ENCODE peak calls at places on chromosomes 4 and X, in eight cellular contexts. F is neuronal stem cell, W is adipocyte, C is OCI-LY7, Z is HCT116, D is uterus, P is pancreas, V is fibroblast of lung. X is an unnamed sample.

GRCh38 chr4:109912706-109913621 is at the start of gene EGF:
- DNase-seq in W (peak; percentile 29), Z (no peak), V (peak; percentile 82), P (peak; percentile 34), D (peak; percentile 15), F (peak; percentile 41), C (no peak), X (no peak)

GRCh38 chrX:53031380-53031779 is 17.2 kb upstream of the GPR173 start:
- DNase-seq in Z (no peak), C (no peak), W (no peak), D (no peak), P (no peak), F (no peak), V (no peak), X (no peak)

GRCh38 chr4:127505203-127505602 is 127.6 kb upstream of the INTU start:
- DNase-seq in W (peak; percentile 89), C (no peak), V (peak; percentile 79), P (peak; percentile 19), Z (no peak), F (no peak), D (no peak), X (no peak)

GRCh38 chr4:40749717-40750460 is at the start of gene NSUN7:
- DNase-seq in C (peak; percentile 49), F (peak; percentile 64), P (peak; percentile 91), V (peak; percentile 61), Z (no peak), D (peak; percentile 25), W (peak; percentile 49), X (no peak)

GRCh38 chr4:69518543-69519198 is 23.0 kb upstream of the UGT2B4 start:
- DNase-seq in D (no peak), W (no peak), V (no peak), P (no peak), C (no peak), Z (no peak), F (no peak), X (no peak)

GRCh38 chrX:132171478-132171877 is 43.7 kb upstream of the FRMD7 start:
- DNase-seq in F (no peak), V (no peak), Z (no peak), W (no peak), C (peak; percentile 0), D (no peak), P (no peak), X (no peak)

GRCh38 chrX:153926863-153927685 is 1.0 kb upstream of the ARHGAP4 start:
- DNase-seq in Z (no peak), D (no peak), P (peak; percentile 28), V (peak; percentile 30), F (no peak), C (peak; percentile 91), W (no peak), X (peak; percentile 90)

GRCh38 chr4:12555011-12555410 is 929.1 kb downstream of the RAB28 start:
- DNase-seq in Z (no peak), D (no peak), V (peak; percentile 13), C (no peak), W (no peak), P (no peak), F (no peak), X (no peak)

GRCh38 chr4:48380583-48381167 is 39.3 kb downstream of the SLAIN2 start:
- DNase-seq in W (no peak), P (no peak), V (no peak), D (no peak), F (no peak), Z (no peak), C (no peak), X (no peak)

GRCh38 chrX:116480059-116480458 is 17.3 kb upstream of the CT83 start:
- DNase-seq in D (no peak), F (no peak), C (no peak), V (no peak), W (no peak), P (no peak), Z (no peak), X (no peak)

GRCh38 chr4:128287159-128287870 is at the start of gene PGRMC2:
- DNase-seq in P (no peak), Z (no peak), C (peak; percentile 54), V (peak; percentile 44), D (no peak), F (peak; percentile 24), W (peak; percentile 61), X (no peak)

GRCh38 chrX:68133181-68133580 is 300.1 kb downstream of the OPHN1 start:
- DNase-seq in W (no peak), Z (no peak), C (no peak), F (no peak), P (no peak), V (no peak), D (no peak), X (no peak)

GRCh38 chr4:24330198-24330972 is 254.0 kb downstream of the DHX15 start:
- DNase-seq in C (no peak), D (no peak), Z (no peak), P (no peak), W (no peak), F (no peak), V (peak; percentile 58), X (no peak)

GRCh38 chr4:187286536-187286935 is 562.9 kb upstream of the FAT1 start:
- DNase-seq in V (peak; percentile 50), P (no peak), C (no peak), W (peak; percentile 41), Z (no peak), D (no peak), F (no peak), X (no peak)

GRCh38 chr4:566508-567295 is 9.4 kb downstream of the TMEM271 start:
- DNase-seq in Z (no peak), F (no peak), W (no peak), P (no peak), D (no peak), V (no peak), C (peak; percentile 4), X (no peak)

GRCh38 chr4:137656661-137657060 is 124.4 kb upstream of the PCDH18 start:
- DNase-seq in D (no peak), Z (no peak), V (no peak), W (no peak), C (no peak), F (no peak), P (no peak), X (no peak)

GRCh38 chrX:101550825-101551767 is 749 bp downstream of the ARMCX1 start:
- DNase-seq in W (peak; percentile 61), Z (no peak), P (peak; percentile 40), F (peak; percentile 32), V (peak; percentile 36), D (peak; percentile 56), C (no peak), X (no peak)

GRCh38 chr4:10620935-10621488 is 63.6 kb downstream of the CLNK start:
- DNase-seq in P (no peak), C (no peak), W (no peak), Z (no peak), F (no peak), V (no peak), D (no peak), X (no peak)

GRCh38 chrX:129939986-129940385 is 34.0 kb downstream of the UTP14A start:
- DNase-seq in V (no peak), D (no peak), W (no peak), P (no peak), Z (no peak), F (no peak), C (no peak), X (no peak)

GRCh38 chrX:71533850-71534515 is 1.1 kb downstream of the OGT start:
- DNase-seq in F (peak; percentile 47), P (peak; percentile 7), W (peak; percentile 61), C (peak; percentile 70), Z (no peak), D (peak; percentile 30), V (peak; percentile 50), X (peak; percentile 60)

GRCh38 chr4:181877329-181877848 is 365.8 kb upstream of the TENM3 start:
- DNase-seq in W (peak; percentile 5), D (no peak), Z (no peak), F (no peak), V (peak; percentile 95), P (no peak), C (no peak), X (no peak)

GRCh38 chr4:184420402-184420801 is 53.9 kb downstream of the IRF2 start:
- DNase-seq in C (no peak), F (no peak), P (no peak), V (no peak), D (no peak), W (no peak), Z (no peak), X (no peak)
- H3K4me1 ChIP-seq in C (peaks cover 41% of the 10 kb centered on the region), F (no peaks in the 10 kb centered on the region), P (no peaks in the 10 kb centered on the region), V (peaks cover 16% of the 10 kb centered on the region), D (no peaks in the 10 kb centered on the region), W (peaks cover 20% of the 10 kb centered on the region), Z (peaks cover 11% of the 10 kb centered on the region), X (peaks cover 55% of the 10 kb centered on the region)

GRCh38 chr4:7853271-7853670 is 86.4 kb downstream of the AFAP1 start:
- DNase-seq in D (no peak), W (no peak), F (no peak), Z (no peak), P (no peak), C (no peak), V (no peak), X (no peak)

GRCh38 chr4:7854211-7854610 is 85.5 kb downstream of the AFAP1 start:
- DNase-seq in D (no peak), V (no peak), C (no peak), W (no peak), P (no peak), F (no peak), Z (no peak), X (no peak)

GRCh38 chr4:7852568-7853185 is 87.0 kb downstream of the AFAP1 start:
- DNase-seq in W (no peak), C (no peak), V (peak; percentile 96), P (peak; percentile 54), Z (no peak), F (no peak), D (no peak), X (no peak)

GRCh38 chr4:7855731-7856130 is 83.9 kb downstream of the AFAP1 start:
- DNase-seq in D (no peak), C (no peak), F (no peak), Z (no peak), W (no peak), V (no peak), P (no peak), X (no peak)

GRCh38 chr4:7854697-7855370 is 84.8 kb downstream of the AFAP1 start:
- DNase-seq in C (no peak), Z (no peak), D (no peak), P (no peak), V (peak; percentile 80), W (no peak), F (no peak), X (peak; percentile 88)
- H3K4me1 ChIP-seq in C (no peaks in the 10 kb centered on the region), Z (no peaks in the 10 kb centered on the region), D (no peaks in the 10 kb centered on the region), P (no peaks in the 10 kb centered on the region), V (peaks cover 9% of the 10 kb centered on the region), W (peaks cover 48% of the 10 kb centered on the region), F (no peaks in the 10 kb centered on the region), X (peaks cover 80% of the 10 kb centered on the region)

GRCh38 chrX:19747672-19748610 is 139.5 kb downstream of the SH3KBP1 start:
- DNase-seq in Z (no peak), V (no peak), D (no peak), P (no peak), F (no peak), W (no peak), C (peak; percentile 83), X (peak; percentile 85)
- H3K4me1 ChIP-seq in Z (no peaks in the 10 kb centered on the region), V (no peaks in the 10 kb centered on the region), D (no peaks in the 10 kb centered on the region), P (no peaks in the 10 kb centered on the region), F (peaks cover 24% of the 10 kb centered on the region), W (no peaks in the 10 kb centered on the region), C (peaks cover 98% of the 10 kb centered on the region), X (peaks cover 97% of the 10 kb centered on the region)

GRCh38 chrX:45806410-45807121 is 605.9 kb upstream of the DIPK2B start:
- DNase-seq in C (no peak), D (no peak), Z (no peak), F (no peak), W (peak; percentile 74), V (peak; percentile 98), P (no peak), X (peak; percentile 71)
- H3K4me1 ChIP-seq in C (no peaks in the 10 kb centered on the region), D (no peaks in the 10 kb centered on the region), Z (peaks cover 88% of the 10 kb centered on the region), F (peaks cover 13% of the 10 kb centered on the region), W (peaks cover 59% of the 10 kb centered on the region), V (peaks cover 23% of the 10 kb centered on the region), P (no peaks in the 10 kb centered on the region), X (peaks cover 15% of the 10 kb centered on the region)

GRCh38 chrX:38342853-38343778 is 9.3 kb upstream of the OTC start:
- DNase-seq in D (no peak), Z (no peak), F (no peak), V (no peak), W (no peak), P (no peak), C (no peak), X (no peak)
- H3K4me1 ChIP-seq in D (no peaks in the 10 kb centered on the region), Z (no peaks in the 10 kb centered on the region), F (no peaks in the 10 kb centered on the region), V (no peaks in the 10 kb centered on the region), W (no peaks in the 10 kb centered on the region), P (peaks cover 13% of the 10 kb centered on the region), C (no peaks in the 10 kb centered on the region), X (no peaks in the 10 kb centered on the region)

X was measured in CD8-positive, alpha-beta memory T cell.